ENCODE peak calls at places on chromosomes 1 and 21, in seven cellular contexts. L, K, E, V, D, Q and S are unnamed samples.

GRCh38 chr1:17923684-17924083 is 168.6 kb downstream of the ACTL8 start:
- DNase-seq in Q (peak), K (no peak), E (peak), D (no peak), V (no peak), L (no peak), S (no peak)

GRCh38 chr1:18556364-18556763 is 74.3 kb upstream of the PAX7 start:
- DNase-seq in V (no peak), E (no peak), D (peak), Q (no peak), L (no peak), K (no peak), S (peak)

GRCh38 chr21:31557956-31558838 is 101.3 kb upstream of the SOD1 start:
- DNase-seq in E (peak), Q (peak), D (no peak), V (peak), K (peak), L (peak), S (no peak)

GRCh38 chr1:232409584-232409983 is 220.3 kb downstream of the SIPA1L2 start:
- DNase-seq in V (no peak), Q (no peak), K (no peak), D (no peak), E (no peak), L (no peak), S (no peak)

GRCh38 chr1:98988906-98989603 is 15.6 kb downstream of the PLPPR5 start:
- DNase-seq in L (no peak), D (no peak), K (no peak), V (no peak), E (no peak), Q (no peak), S (no peak)

GRCh38 chr1:33878392-33878791 is 14.5 kb downstream of the HMGB4 start:
- DNase-seq in Q (no peak), E (no peak), L (no peak), D (no peak), K (no peak), V (no peak), S (no peak)

GRCh38 chr21:26047279-26047967 is 123.1 kb downstream of the APP start:
- DNase-seq in D (no peak), L (no peak), E (no peak), V (no peak), Q (no peak), K (no peak), S (no peak)

GRCh38 chr1:214281030-214281901 is at the start of gene SMYD2:
- DNase-seq in K (peak), Q (peak), L (peak), D (peak), V (peak), E (peak), S (peak)

GRCh38 chr1:162151900-162152829 is 82.7 kb downstream of the NOS1AP start:
- DNase-seq in D (no peak), V (no peak), Q (no peak), K (peak), E (no peak), L (peak), S (no peak)

GRCh38 chr21:24436236-24436635 is 1171.0 kb downstream of the MRPL39 start:
- DNase-seq in E (no peak), K (no peak), Q (no peak), V (no peak), L (no peak), D (no peak), S (no peak)

GRCh38 chr1:236280438-236281285 is 1.1 kb downstream of the ERO1B start:
- DNase-seq in V (no peak), L (no peak), K (no peak), D (no peak), Q (peak), E (peak), S (no peak)
- H3K4me3 ChIP-seq in V (peak), L (peak), K (no peak), D (peak), Q (peak), E (peak), S (peak)

DNA sequence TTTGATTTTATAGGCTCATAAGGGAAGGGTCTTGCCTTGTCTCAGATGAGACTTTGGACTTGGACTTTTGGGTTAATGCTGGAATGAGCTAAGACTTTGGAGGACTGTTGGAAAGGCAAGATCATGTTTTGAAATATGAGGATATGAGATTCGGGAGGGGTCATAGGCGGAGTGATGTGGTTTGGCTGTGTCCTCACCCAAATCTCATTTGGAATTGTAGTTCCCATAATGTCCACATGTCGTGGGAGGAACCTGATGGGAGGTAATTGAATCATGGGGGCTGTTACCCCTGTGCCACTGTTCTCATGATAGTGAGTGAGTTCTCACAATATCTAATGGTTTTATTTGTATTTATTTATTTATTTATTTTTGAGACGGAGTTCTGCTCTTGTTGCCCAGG is 6.9 kb upstream of the CSDE1 start:
- DNase-seq in V (no peak), E (no peak), D (no peak), Q (no peak), K (no peak), L (no peak), S (no peak)
- TF ChIP-seq CTCF in V (peak), E (peak), D (no peak), Q (no peak), K (peak), L (no peak), S (peak)

GRCh38 chr1:112309499-112309898 is 86.5 kb upstream of the CTTNBP2NL start:
- DNase-seq in Q (no peak), K (no peak), L (no peak), V (no peak), D (no peak), E (no peak), S (no peak)

GRCh38 chr1:112316254-112316653 is 79.8 kb upstream of the CTTNBP2NL start:
- DNase-seq in D (no peak), V (no peak), K (no peak), E (no peak), L (no peak), Q (no peak), S (no peak)

GRCh38 chr1:112308716-112309115 is 87.3 kb upstream of the CTTNBP2NL start:
- DNase-seq in V (no peak), E (peak), Q (no peak), L (no peak), D (no peak), K (no peak), S (no peak)

GRCh38 chr1:112312315-112312714 is 83.7 kb upstream of the CTTNBP2NL start:
- DNase-seq in Q (no peak), K (no peak), L (no peak), V (no peak), E (peak), D (no peak), S (no peak)

DNA sequence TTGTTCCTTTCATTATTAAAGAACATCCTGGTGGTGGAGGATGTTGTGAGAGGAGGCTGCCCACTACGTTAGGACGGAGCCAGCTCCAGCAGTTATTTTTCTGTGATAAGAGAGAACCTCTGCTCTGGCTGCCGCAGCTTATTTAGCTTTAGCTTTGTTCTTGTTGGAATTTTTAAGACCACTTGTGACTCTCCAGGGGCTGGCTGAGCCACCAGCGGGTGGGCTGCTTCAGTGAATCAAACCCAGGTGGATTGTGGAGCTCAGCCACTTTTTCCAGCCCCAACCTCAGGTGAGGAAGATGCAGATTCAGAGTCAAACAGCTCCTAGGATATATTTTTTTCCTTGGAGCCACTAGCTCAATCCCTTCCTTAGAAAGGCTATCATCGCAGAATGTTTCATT is 83.1 kb upstream of the CTTNBP2NL start:
- DNase-seq in Q (no peak), L (no peak), K (no peak), D (no peak), V (no peak), E (peak), S (no peak)
- H3K4me3 ChIP-seq in Q (no peak), L (no peak), K (no peak), D (no peak), V (no peak), E (no peak), S (no peak)

DNA sequence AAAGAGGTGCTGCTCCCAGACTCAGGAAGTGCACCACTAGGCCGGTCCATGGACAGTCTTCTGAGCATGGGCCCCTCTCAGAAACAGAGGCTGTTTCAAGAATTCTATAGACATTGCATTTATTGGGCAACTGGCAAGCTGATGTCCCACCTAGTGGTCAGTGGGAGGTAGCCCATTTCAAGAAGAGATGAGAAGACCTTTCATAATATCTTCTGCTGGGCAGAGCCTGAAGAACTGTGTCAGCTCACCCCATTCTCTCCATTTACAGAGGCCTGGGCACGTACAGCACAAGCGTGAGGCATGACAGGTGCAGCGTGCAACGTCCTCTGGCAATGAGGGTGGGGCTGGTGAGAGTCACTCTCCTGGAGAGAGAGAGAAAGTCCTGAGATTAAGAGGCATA is 216.0 kb downstream of the DYRK1A start:
- DNase-seq in V (peak), D (no peak), K (no peak), L (peak), Q (no peak), E (peak), S (peak)
- TF ChIP-seq CTCF in V (peak), D (peak), K (peak), L (peak), Q (peak), E (peak), S (peak)

DNA sequence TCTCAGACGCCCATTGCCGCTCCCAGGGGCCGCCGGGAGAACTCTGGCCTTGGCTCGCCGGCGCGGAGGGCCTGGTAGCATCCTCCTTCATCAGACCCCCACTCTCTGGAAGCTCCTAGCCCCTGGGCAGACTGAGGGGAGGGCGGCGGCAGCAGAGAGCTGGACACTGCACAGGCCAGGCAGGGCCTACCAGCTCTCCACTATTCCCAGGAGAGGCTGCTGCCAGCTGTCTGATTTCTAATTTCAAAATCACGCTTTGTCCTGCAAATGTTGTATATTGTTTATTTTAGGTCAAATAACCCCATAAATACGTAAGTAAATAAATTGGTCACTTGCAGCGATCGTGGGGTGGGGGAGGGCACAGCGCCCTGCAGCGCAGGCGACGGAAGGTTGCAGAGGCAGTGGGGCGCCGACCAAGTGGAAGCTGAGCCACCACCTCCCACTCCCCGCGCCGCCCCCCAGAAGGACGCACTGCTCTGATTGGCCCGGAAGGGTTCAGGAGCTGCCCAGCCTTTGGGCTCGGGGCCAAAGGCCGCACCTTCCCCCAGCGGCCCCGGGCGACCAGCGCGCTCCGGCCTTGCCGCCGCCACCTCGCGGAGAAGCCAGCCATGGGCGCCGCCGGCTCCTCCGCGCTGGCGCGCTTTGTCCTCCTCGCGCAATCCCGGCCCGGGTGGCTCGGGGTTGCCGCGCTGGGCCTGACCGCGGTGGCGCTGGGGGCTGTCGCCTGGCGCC is at the start of gene MTARC1:
- DNase-seq in K (peak), Q (peak), D (no peak), V (peak), E (peak), L (peak), S (peak)
- H3K4me3 ChIP-seq in K (peak), Q (peak), D (peak), V (peak), E (peak), L (peak), S (peak)

GRCh38 chr1:2214541-2215241 is 13.4 kb upstream of the SKI start:
- DNase-seq in K (no peak), V (no peak), E (peak), Q (no peak), D (no peak), L (peak), S (no peak)

GRCh38 chr1:2212167-2212541 is 16.0 kb upstream of the SKI start:
- DNase-seq in V (no peak), L (no peak), K (no peak), E (no peak), D (no peak), Q (no peak), S (no peak)

GRCh38 chr1:2213576-2214505 is 14.3 kb upstream of the SKI start:
- DNase-seq in E (peak), K (no peak), Q (peak), D (no peak), L (peak), V (no peak), S (peak)

GRCh38 chr1:2210786-2211185 is 16.2 kb upstream of the FAAP20 start:
- DNase-seq in E (peak), V (no peak), L (no peak), Q (no peak), D (no peak), K (no peak), S (no peak)

DNA sequence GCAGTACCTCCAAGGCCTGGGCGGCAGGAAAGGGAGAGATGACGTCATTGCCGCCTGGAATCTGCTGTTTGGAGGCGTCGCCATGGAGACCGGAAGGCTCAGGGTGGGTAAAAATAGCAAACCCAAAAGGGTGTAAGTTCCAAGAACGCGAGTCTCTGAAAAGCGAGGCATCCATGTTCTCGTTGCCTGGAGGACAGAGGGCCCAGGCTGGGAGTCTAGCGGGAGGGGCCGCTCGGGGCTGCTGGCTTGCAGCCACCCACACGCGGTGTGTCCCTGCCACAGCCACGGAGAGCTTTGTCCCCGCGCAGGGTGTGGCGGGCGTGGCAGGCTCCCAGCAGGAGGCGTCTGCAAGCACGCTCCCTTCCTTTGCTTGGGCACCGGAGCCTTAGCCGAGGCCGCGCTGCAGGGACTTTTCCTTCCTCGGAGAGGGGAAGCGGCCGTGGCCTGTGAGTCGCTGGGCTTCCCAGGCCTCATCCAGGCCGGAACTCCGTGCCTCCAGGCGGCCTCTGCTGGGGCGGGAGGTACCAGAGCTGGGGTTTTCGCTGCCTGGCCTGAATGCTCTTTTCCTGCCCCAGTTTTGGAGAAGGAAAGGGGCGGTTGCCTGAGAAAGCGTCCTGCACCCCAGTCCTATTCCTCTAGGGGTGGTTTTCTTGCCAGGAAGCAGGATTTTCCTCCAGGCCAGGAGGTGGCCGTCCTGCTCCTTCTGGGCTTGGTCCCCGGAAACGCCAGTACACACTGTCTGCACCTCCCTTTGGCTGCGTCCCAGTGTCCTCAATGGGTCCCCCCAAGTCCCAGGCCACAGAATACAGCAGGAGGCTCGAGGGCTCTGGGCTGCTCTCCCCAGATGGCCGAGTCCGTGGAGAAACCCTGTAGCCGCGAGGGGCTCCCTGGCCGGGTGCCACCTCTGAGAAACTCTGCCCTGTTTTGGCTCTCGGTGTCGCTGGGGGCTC is 15.3 kb upstream of the SKI start:
- DNase-seq in V (peak), Q (peak), D (peak), K (peak), E (peak), L (peak), S (peak)
- TF ChIP-seq CTCF in V (peak), Q (peak), D (peak), K (peak), E (peak), L (no peak), S (peak)

GRCh38 chr1:47992720-47993119 is 4.5 kb downstream of the TRABD2B start:
- DNase-seq in Q (no peak), V (no peak), K (no peak), L (peak), E (peak), D (no peak), S (peak)

GRCh38 chr1:47993881-47994625 is 3.1 kb downstream of the TRABD2B start:
- DNase-seq in D (no peak), L (peak), K (no peak), Q (no peak), E (peak), V (no peak), S (no peak)

GRCh38 chr1:47995306-47996050 is 1.7 kb downstream of the TRABD2B start:
- DNase-seq in L (peak), D (peak), V (no peak), K (no peak), E (peak), Q (no peak), S (no peak)

GRCh38 chr1:47991698-47992097 is 5.5 kb downstream of the TRABD2B start:
- DNase-seq in D (no peak), E (no peak), Q (no peak), L (no peak), K (no peak), V (no peak), S (no peak)

GRCh38 chr1:47993356-47993755 is 3.8 kb downstream of the TRABD2B start:
- DNase-seq in Q (no peak), L (peak), K (no peak), D (no peak), V (no peak), E (peak), S (no peak)
- H3K4me3 ChIP-seq in Q (no peak), L (no peak), K (no peak), D (no peak), V (no peak), E (peak), S (no peak)

DNA sequence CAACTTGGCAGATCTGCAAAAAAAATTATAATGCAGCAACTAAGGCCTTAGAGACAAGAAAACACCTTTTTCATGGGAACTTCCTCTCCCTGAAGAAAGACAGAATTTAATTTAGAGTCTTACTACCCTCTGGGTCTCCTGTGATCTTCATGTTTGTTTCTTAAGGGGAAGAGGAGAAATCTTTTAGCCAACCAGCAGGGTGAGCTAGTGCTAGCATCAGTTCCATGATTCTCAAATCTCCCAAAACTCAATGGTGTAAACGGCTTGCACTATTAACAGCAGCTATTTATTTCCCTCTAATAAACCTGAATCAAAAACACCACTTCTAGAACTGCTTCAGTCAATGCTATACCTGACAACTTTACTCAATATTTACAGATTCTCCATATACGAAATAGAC is 3.8 kb downstream of the ZNF644 start:
- DNase-seq in V (no peak), L (no peak), D (no peak), K (peak), E (no peak), Q (no peak), S (peak)
- TF ChIP-seq CTCF in V (peak), L (no peak), D (peak), K (peak), E (peak), Q (peak), S (peak)

DNA sequence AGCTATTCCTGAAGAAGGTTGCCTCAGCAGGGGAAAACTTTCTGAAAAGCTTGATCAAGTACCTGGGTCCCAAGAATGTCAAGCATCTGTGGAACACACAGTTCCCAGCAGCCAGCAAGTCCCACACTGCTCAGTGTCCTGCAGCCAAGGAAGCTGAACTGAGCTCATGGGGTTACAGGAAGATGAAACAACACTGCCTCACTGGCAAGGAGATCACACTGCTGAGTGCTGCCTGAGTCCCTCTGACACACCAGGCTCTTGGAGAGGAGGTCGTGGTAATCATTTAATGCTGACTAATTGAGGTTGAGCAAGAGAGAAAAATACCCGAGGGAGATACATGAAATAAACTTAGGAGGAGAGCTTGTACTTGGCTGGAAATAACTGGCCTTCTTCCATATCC is 75.2 kb downstream of the MPZL1 start:
- DNase-seq in E (peak), L (peak), D (peak), Q (peak), K (peak), V (no peak), S (peak)
- H3K4me3 ChIP-seq in E (no peak), L (no peak), D (no peak), Q (no peak), K (peak), V (no peak), S (no peak)

DNA sequence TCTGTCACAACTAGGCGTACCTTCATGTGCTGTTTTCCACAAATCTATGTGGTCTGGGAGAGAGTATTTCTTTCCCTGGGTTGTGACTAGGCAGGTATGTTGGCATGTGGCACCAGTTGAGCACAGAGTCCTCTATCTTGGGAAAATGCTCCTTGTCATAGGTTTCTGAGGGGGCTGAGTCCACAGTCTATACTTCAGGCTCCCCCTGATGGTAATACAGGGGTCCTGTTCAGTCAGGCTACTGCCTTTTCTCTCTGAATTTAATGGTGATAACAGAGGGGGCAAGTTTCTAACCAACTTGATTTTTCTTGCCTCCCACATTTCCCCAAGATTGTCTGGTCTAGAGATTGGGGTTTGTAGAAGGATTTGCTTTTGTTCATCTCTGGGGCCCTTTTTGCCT is 35.8 kb downstream of the VANGL1 start:
- DNase-seq in D (no peak), V (no peak), K (no peak), Q (no peak), E (no peak), L (no peak), S (no peak)
- TF ChIP-seq CTCF in D (no peak), V (peak), K (no peak), Q (no peak), E (peak), L (no peak), S (no peak)